ENCODE peak calls at places on chromosomes 6 and 20, in ten cellular contexts. K is cardiac muscle cell, H is type B pancreatic cell, V is NCI-H2081, R is astrocyte of the spinal cord, Z is astrocyte of the cerebellum, M is NCI-H2029 treated with DMSO at 0.1 percent for 48 hours, N is right cardiac atrium, L is ureter, B is kidney epithelial cell. I is an unnamed sample.

GRCh38 chr6:144657691-144658090 is 372.6 kb downstream of the UTRN start:
- DNase-seq in H (no peak), Z (peak; percentile 61), N (no peak), M (no peak), V (peak; percentile 47), R (peak; percentile 84), B (no peak), L (no peak), K (no peak), I (no peak)

GRCh38 chr6:40563111-40563510 is 24.1 kb downstream of the LRFN2 start:
- DNase-seq in B (no peak), V (no peak), N (no peak), H (no peak), M (no peak), K (no peak), R (no peak), Z (no peak), L (no peak), I (no peak)

GRCh38 chr20:37803476-37804307 is 99.2 kb upstream of the VSTM2L start:
- DNase-seq in R (no peak), L (no peak), Z (no peak), K (no peak), N (no peak), B (no peak), H (no peak), M (no peak), V (no peak), I (no peak)

GRCh38 chr6:33276864-33277662 is at the start of gene B3GALT4:
- DNase-seq in R (peak; percentile 79), N (peak; percentile 82), V (peak; percentile 65), B (no peak), K (peak; percentile 83), Z (no peak), H (peak; percentile 85), M (no peak), L (peak; percentile 90), I (no peak)

GRCh38 chr6:22680950-22681349 is 111.6 kb downstream of the HDGFL1 start:
- DNase-seq in L (no peak), Z (no peak), M (no peak), K (no peak), R (no peak), B (no peak), V (no peak), N (no peak), H (no peak), I (no peak)

GRCh38 chr20:11697055-11697454 is 220.6 kb upstream of the BTBD3 start:
- DNase-seq in K (no peak), L (no peak), N (no peak), B (no peak), M (no peak), R (no peak), Z (no peak), H (no peak), V (no peak), I (no peak)

GRCh38 chr6:56865081-56865875 is 89.6 kb upstream of the BEND6 start:
- DNase-seq in R (no peak), H (no peak), M (no peak), Z (no peak), N (no peak), L (no peak), K (no peak), B (no peak), V (no peak), I (no peak)

GRCh38 chr6:1535295-1535694 is 74.4 kb upstream of the FOXC1 start:
- DNase-seq in H (no peak), M (no peak), R (no peak), L (no peak), K (no peak), N (no peak), V (no peak), Z (no peak), B (no peak), I (no peak)

GRCh38 chr6:169912266-169913095 is 161.1 kb downstream of the ERMARD start:
- DNase-seq in H (no peak), Z (no peak), R (no peak), L (no peak), V (no peak), N (no peak), B (no peak), M (no peak), K (no peak), I (no peak)

GRCh38 chr6:9192405-9192909 is 757.1 kb upstream of the SLC35B3 start:
- DNase-seq in M (no peak), Z (no peak), K (no peak), V (no peak), B (no peak), H (no peak), N (no peak), L (no peak), R (no peak), I (no peak)

GRCh38 chr6:131694832-131695426 is 6.3 kb downstream of the OR2A4 start:
- DNase-seq in B (no peak), L (peak; percentile 48), V (peak; percentile 14), K (peak; percentile 77), H (no peak), R (peak; percentile 77), M (peak; percentile 14), N (peak; percentile 25), Z (peak; percentile 63), I (no peak)

GRCh38 chr20:40637176-40637575 is 51.9 kb downstream of the MAFB start:
- DNase-seq in H (peak; percentile 13), R (no peak), K (no peak), N (no peak), Z (no peak), B (no peak), L (no peak), M (no peak), V (no peak), I (peak; percentile 46)

GRCh38 chr6:56541736-56542366 is 100.8 kb downstream of the DST start:
- DNase-seq in K (no peak), V (no peak), R (no peak), Z (no peak), M (no peak), N (no peak), B (no peak), L (no peak), H (no peak), I (no peak)